ENCODE peak calls at places on chromosomes 13 and 19, in eight cellular contexts. A is fibroblast of lung, U is type B pancreatic cell, H is GM20000, B is neural progenitor cell, F is RWPE1, D is AG09309, L is choroid plexus epithelial cell. W is an unnamed sample.

GRCh38 chr13:97030705-97031452 is 36.6 kb upstream of the OXGR1 start:
- DNase-seq in U (no peak), B (peak), A (peak), L (peak), D (peak), F (peak), H (peak), W (peak)

GRCh38 chr19:49149652-49150105 is 5.5 kb downstream of the HRC start:
- DNase-seq in D (peak), H (no peak), U (peak), F (peak), B (peak), A (peak), L (peak), W (peak)

GRCh38 chr13:23990443-23990842 is 93.1 kb upstream of the C1QTNF9B start:
- DNase-seq in H (no peak), A (no peak), U (no peak), L (no peak), F (no peak), D (no peak), B (no peak), W (no peak)

GRCh38 chr19:50777261-50777660 is 7.0 kb downstream of the GPR32 start:
- DNase-seq in F (no peak), A (no peak), B (no peak), U (no peak), L (no peak), D (no peak), H (no peak), W (no peak)

GRCh38 chr13:73520566-73521290 is 461.9 kb downstream of the KLF5 start:
- DNase-seq in B (no peak), H (no peak), F (no peak), U (no peak), D (no peak), A (no peak), L (no peak), W (no peak)

GRCh38 chr19:13913352-13913751 is 7.4 kb downstream of the CC2D1A start:
- DNase-seq in B (no peak), U (no peak), F (no peak), A (no peak), D (no peak), L (no peak), H (no peak), W (no peak)

GRCh38 chr13:30877335-30877734 is 28.7 kb upstream of the MEDAG start:
- DNase-seq in H (no peak), L (peak), F (no peak), A (peak), D (no peak), B (no peak), U (no peak), W (peak)

GRCh38 chr19:10625003-10625761 is at the start of gene SLC44A2:
- DNase-seq in H (peak), U (peak), A (peak), L (peak), D (no peak), B (peak), F (peak), W (peak)

GRCh38 chr13:75384881-75385707 is 96.9 kb downstream of the TBC1D4 start:
- DNase-seq in U (no peak), F (no peak), B (no peak), A (no peak), D (no peak), H (no peak), L (no peak), W (no peak)

GRCh38 chr13:114131581-114132418 is 623 bp downstream of the RASA3 start:
- DNase-seq in L (peak), B (peak), H (peak), U (no peak), A (peak), D (no peak), F (no peak), W (no peak)

GRCh38 chr13:32837973-32838940 is 178.0 kb upstream of the KL start:
- DNase-seq in U (no peak), D (no peak), A (no peak), B (peak), L (no peak), F (no peak), H (no peak), W (no peak)

GRCh38 chr19:44260695-44261446 is 1.2 kb downstream of the ZNF233 start:
- DNase-seq in F (no peak), L (no peak), D (no peak), U (no peak), A (no peak), H (no peak), B (no peak), W (peak)

GRCh38 chr19:47069795-47070194 is 21.4 kb upstream of the TMEM160 start:
- DNase-seq in U (no peak), L (no peak), A (no peak), F (no peak), H (no peak), B (no peak), D (no peak), W (no peak)

GRCh38 chr19:39428309-39429112 is 7.2 kb downstream of the RPS16 start:
- DNase-seq in U (no peak), L (peak), D (peak), A (peak), F (no peak), B (peak), H (no peak), W (peak)

GRCh38 chr19:16825312-16826168 is 3.7 kb upstream of the SIN3B start:
- DNase-seq in B (peak), F (no peak), A (peak), H (no peak), L (peak), U (no peak), D (no peak), W (peak)

GRCh38 chr19:1154731-1155351 is 19.2 kb downstream of the SBNO2 start:
- DNase-seq in D (peak), B (no peak), F (peak), U (no peak), A (peak), H (no peak), L (peak), W (peak)

GRCh38 chr13:95411641-95412040 is 110.4 kb upstream of the ABCC4 start:
- DNase-seq in L (no peak), B (no peak), H (no peak), F (no peak), U (no peak), A (peak), D (no peak), W (peak)

GRCh38 chr13:48534911-48535501 is 2.1 kb upstream of the RCBTB2 start:
- DNase-seq in U (no peak), H (no peak), D (no peak), A (no peak), L (no peak), B (no peak), F (no peak), W (no peak)

GRCh38 chr19:16005925-16006324 is 57.1 kb downstream of the OR10H4 start:
- DNase-seq in F (no peak), D (no peak), U (no peak), H (no peak), L (no peak), A (no peak), B (no peak), W (no peak)

GRCh38 chr13:71525004-71525403 is 342.0 kb downstream of the DACH1 start:
- DNase-seq in F (no peak), A (no peak), B (no peak), H (no peak), L (no peak), U (no peak), D (no peak), W (no peak)

GRCh38 chr19:13160557-13160956 is 10.3 kb downstream of the IER2 start:
- DNase-seq in D (no peak), L (no peak), A (peak), U (no peak), H (no peak), F (no peak), B (no peak), W (peak)

GRCh38 chr19:17469371-17470203 is 737 bp upstream of the SLC27A1 start:
- DNase-seq in U (peak), D (peak), H (peak), F (peak), A (peak), L (peak), B (peak), W (peak)

GRCh38 chr19:45507864-45508680 is 793 bp downstream of the VASP start:
- DNase-seq in A (peak), F (no peak), U (no peak), D (no peak), L (no peak), H (peak), B (peak), W (no peak)

GRCh38 chr13:51870616-51871015 is 8.8 kb downstream of the CCDC70 start:
- DNase-seq in U (no peak), H (no peak), A (no peak), F (no peak), B (no peak), D (no peak), L (no peak), W (no peak)

GRCh38 chr19:8085606-8086464 is 33.3 kb downstream of the CCL25 start:
- DNase-seq in A (no peak), H (no peak), U (no peak), L (no peak), F (peak), D (no peak), B (peak), W (no peak)

GRCh38 chr19:14835011-14835410 is at the start of the genes OR7A5 and OR7C1:
- DNase-seq in A (no peak), H (no peak), D (no peak), B (no peak), F (no peak), U (no peak), L (peak), W (peak)

GRCh38 chr13:30572859-30573275 is 44.9 kb upstream of the USPL1 start:
- DNase-seq in L (peak), F (peak), H (peak), B (no peak), D (no peak), A (peak), U (no peak), W (peak)

GRCh38 chr19:10226376-10227214 is 4.5 kb downstream of the S1PR2 start:
- DNase-seq in F (no peak), A (peak), L (peak), B (no peak), H (no peak), U (peak), D (no peak), W (peak)

GRCh38 chr13:37443538-37443937 is 155.0 kb downstream of the POSTN start:
- DNase-seq in L (peak), F (no peak), U (no peak), D (peak), B (no peak), A (peak), H (no peak), W (peak)

GRCh38 chr19:15464394-15465385 is at the start of gene RASAL3:
- DNase-seq in U (no peak), L (no peak), F (no peak), B (no peak), A (no peak), H (peak), D (no peak), W (no peak)

GRCh38 chr19:56725829-56726424 is 54.4 kb upstream of the ZNF835 start:
- DNase-seq in L (peak), B (no peak), U (no peak), A (no peak), F (no peak), H (no peak), D (no peak), W (no peak)

GRCh38 chr19:42291437-42291815 is 10.5 kb upstream of the PRR19 start:
- DNase-seq in H (no peak), L (no peak), U (no peak), B (no peak), D (no peak), F (no peak), A (no peak), W (no peak)

GRCh38 chr19:22945560-22945959 is 57.4 kb downstream of the ZNF728 start:
- DNase-seq in D (no peak), A (peak), L (peak), F (no peak), H (no peak), U (no peak), B (peak), W (peak)

GRCh38 chr13:38535271-38535670 is 151.6 kb upstream of the FREM2 start:
- DNase-seq in H (no peak), A (no peak), L (no peak), U (no peak), D (no peak), B (no peak), F (no peak), W (no peak)

GRCh38 chr13:38527140-38527539 is 159.7 kb upstream of the FREM2 start:
- DNase-seq in H (no peak), A (no peak), L (no peak), B (no peak), D (no peak), F (no peak), U (no peak), W (no peak)

DNA sequence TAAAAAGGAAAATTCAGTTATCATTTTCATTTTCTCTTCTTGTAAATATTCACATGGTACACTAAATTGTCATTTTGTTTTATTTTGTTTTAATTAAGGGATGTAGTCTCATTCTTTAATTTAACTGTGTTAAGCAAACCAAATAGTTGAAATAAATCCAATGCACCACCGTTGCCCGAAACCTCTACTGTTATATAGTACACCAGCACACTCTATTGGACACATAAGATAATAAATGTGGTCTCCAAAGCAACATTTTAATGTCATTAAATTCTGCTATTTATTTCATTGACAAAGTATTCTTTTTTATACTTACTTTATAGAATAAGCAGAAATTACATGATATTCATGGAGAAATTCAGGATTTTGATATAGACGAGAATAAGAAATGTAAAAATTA is 156.4 kb upstream of the FREM2 start:
- DNase-seq in F (peak), U (no peak), D (peak), H (peak), B (no peak), L (peak), A (peak), W (peak)
- TF ChIP-seq CTCF in F (peak), U (peak), D (peak), H (peak), B (peak), L (peak), A (peak), W (peak)

GRCh38 chr13:50171585-50172282 is 156.5 kb downstream of the KCNRG start:
- DNase-seq in L (peak), F (no peak), U (no peak), H (no peak), A (peak), D (no peak), B (no peak), W (no peak)

GRCh38 chr13:50168803-50169202 is 153.6 kb downstream of the KCNRG start:
- DNase-seq in L (no peak), H (no peak), F (no peak), A (no peak), B (no peak), D (no peak), U (no peak), W (no peak)

GRCh38 chr13:50167967-50168366 is 152.7 kb downstream of the KCNRG start:
- DNase-seq in A (no peak), B (no peak), D (no peak), U (no peak), H (no peak), F (no peak), L (no peak), W (no peak)

GRCh38 chr13:50167224-50167947 is 152.1 kb downstream of the KCNRG start:
- DNase-seq in F (no peak), H (peak), A (peak), U (no peak), L (no peak), B (no peak), D (no peak), W (no peak)

GRCh38 chr13:50170447-50171037 is 155.3 kb downstream of the KCNRG start:
- DNase-seq in A (no peak), H (no peak), L (peak), F (peak), B (no peak), U (no peak), D (no peak), W (peak)
- TF ChIP-seq CTCF in A (peak), H (no peak), L (peak), F (peak), B (no peak), U (peak), D (peak), W (peak)

GRCh38 chr13:62119739-62120700 is 704.4 kb upstream of the PCDH20 start:
- DNase-seq in L (peak), A (peak), U (no peak), D (no peak), H (peak), B (peak), F (peak), W (peak)
- TF ChIP-seq CTCF in L (peak), A (peak), U (peak), D (peak), H (no peak), B (peak), F (peak), W (peak)

GRCh38 chr13:25267715-25268114 is 19.6 kb downstream of the MTMR6 start:
- DNase-seq in A (peak), F (no peak), U (no peak), B (no peak), D (no peak), L (peak), H (no peak), W (peak)
- TF ChIP-seq CTCF in A (peak), F (no peak), U (peak), B (peak), D (peak), L (peak), H (no peak), W (peak)

GRCh38 chr19:6099037-6099436 is 11.3 kb downstream of the RFX2 start:
- DNase-seq in L (no peak), F (no peak), A (no peak), U (no peak), D (no peak), H (no peak), B (no peak), W (no peak)

GRCh38 chr19:6099633-6100032 is 10.7 kb downstream of the RFX2 start:
- DNase-seq in U (no peak), D (no peak), F (no peak), L (no peak), B (no peak), A (no peak), H (no peak), W (no peak)

GRCh38 chr19:6101291-6101690 is 9.0 kb downstream of the RFX2 start:
- DNase-seq in U (no peak), H (no peak), F (no peak), A (peak), L (no peak), D (no peak), B (no peak), W (no peak)

GRCh38 chr19:6101991-6102390 is 8.3 kb downstream of the RFX2 start:
- DNase-seq in U (no peak), D (no peak), A (no peak), F (no peak), L (no peak), B (no peak), H (no peak), W (no peak)

DNA sequence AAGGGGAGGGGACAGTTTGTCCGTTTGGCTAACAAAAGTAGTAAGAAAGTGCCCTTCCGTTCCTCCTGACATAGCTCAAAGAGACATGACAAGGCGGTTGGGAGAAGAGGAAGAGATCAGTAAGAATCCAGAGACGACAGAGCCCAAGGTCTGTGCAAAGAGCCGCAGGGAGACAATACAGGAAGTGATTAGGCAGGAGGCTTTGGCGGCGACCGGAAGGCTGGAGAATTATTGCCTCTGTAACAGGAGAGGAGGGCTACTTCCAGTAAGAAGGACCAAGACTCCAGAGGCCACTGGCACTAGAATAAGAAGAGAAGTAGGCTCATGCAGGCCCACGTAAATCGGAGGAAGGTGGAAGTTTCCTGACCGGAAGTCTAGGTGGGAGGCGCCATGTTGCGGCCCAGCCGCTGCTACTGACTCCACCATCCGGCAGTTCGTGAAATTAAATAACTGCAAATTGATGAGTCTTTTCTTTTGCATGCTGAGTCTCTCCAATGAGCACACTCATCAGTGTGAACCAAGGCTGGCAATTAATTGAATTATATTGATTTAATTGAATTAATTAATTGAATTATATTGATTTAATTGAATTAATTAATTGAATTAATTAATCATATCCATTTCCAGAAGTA is 9.9 kb downstream of the RFX2 start:
- DNase-seq in B (no peak), L (no peak), F (no peak), U (no peak), A (no peak), H (peak), D (no peak), W (no peak)
- TF ChIP-seq CTCF in B (no peak), L (no peak), F (no peak), U (no peak), A (no peak), H (peak), D (no peak), W (no peak)

GRCh38 chr19:33245948-33246728 is 20.5 kb upstream of the SLC7A10 start:
- DNase-seq in B (no peak), L (peak), A (no peak), D (no peak), H (no peak), U (no peak), F (no peak), W (no peak)
- TF ChIP-seq CTCF in B (peak), L (peak), A (peak), D (peak), H (no peak), U (peak), F (peak), W (peak)

GRCh38 chr13:22106058-22106457 is 435.2 kb downstream of the FGF9 start:
- DNase-seq in H (no peak), F (no peak), A (no peak), D (no peak), U (no peak), L (no peak), B (no peak), W (no peak)

GRCh38 chr13:22102237-22102636 is 431.4 kb downstream of the FGF9 start:
- DNase-seq in D (no peak), L (no peak), B (no peak), A (no peak), U (no peak), F (no peak), H (no peak), W (no peak)

GRCh38 chr13:22107549-22107948 is 436.7 kb downstream of the FGF9 start:
- DNase-seq in H (no peak), F (no peak), U (no peak), L (no peak), A (no peak), B (no peak), D (no peak), W (no peak)

GRCh38 chr13:22103628-22104027 is 432.8 kb downstream of the FGF9 start:
- DNase-seq in A (no peak), L (no peak), U (no peak), H (no peak), F (no peak), B (no peak), D (no peak), W (no peak)

GRCh38 chr13:22103046-22103445 is 432.2 kb downstream of the FGF9 start:
- DNase-seq in H (no peak), U (no peak), F (no peak), B (no peak), D (no peak), L (no peak), A (no peak), W (no peak)
- TF ChIP-seq CTCF in H (no peak), U (no peak), F (no peak), B (no peak), D (no peak), L (no peak), A (no peak), W (no peak)